ENCODE peak calls at places on chromosomes 6 and 20, in eight cellular contexts. V is iris pigment epithelial cell; I is stimulated activated CD4-positive, alpha-beta T cell treated with anti-CD3 and anti-CD28 coated beads, Interleukin-12 subunit alpha, Interleukin-12 subunit beta, amount 100 ng/mL, for 24 hours; K is left ventricle myocardium inferior; J is GM06990; C is NCI-H2081; H is glutamatergic neuron; N is left colon. U is an unnamed sample.

GRCh38 chr6:15588966-15589634 is 73.7 kb downstream of the DTNBP1 start:
- DNase-seq in V (peak; percentile 74), I (no peak), K (no peak), J (no peak), C (no peak), H (no peak), N (no peak), U (peak; percentile 78)

GRCh38 chr6:34295721-34296120 is 46.9 kb upstream of the SMIM29 start:
- DNase-seq in V (no peak), I (no peak), K (no peak), J (peak; percentile 61), C (no peak), H (no peak), N (no peak), U (peak; percentile 6)

GRCh38 chr20:44073675-44074071 is 113.3 kb downstream of the JPH2 start:
- DNase-seq in V (no peak), I (no peak), K (no peak), J (no peak), C (no peak), H (no peak), N (no peak), U (no peak)

GRCh38 chr20:45061244-45061643 is 39.7 kb downstream of the KCNS1 start:
- DNase-seq in V (peak; percentile 96), I (no peak), K (no peak), J (no peak), C (no peak), H (no peak), N (no peak), U (peak; percentile 94)

GRCh38 chr6:13229205-13230085 is 98.9 kb downstream of the TBC1D7 start:
- DNase-seq in V (no peak), I (no peak), K (no peak), J (peak; percentile 82), C (no peak), H (no peak), N (no peak), U (peak; percentile 46)

GRCh38 chr20:63235399-63235983 is at the start of gene BIRC7:
- DNase-seq in V (no peak), I (no peak), K (no peak), J (no peak), C (no peak), H (peak; percentile 58), N (no peak), U (no peak)

GRCh38 chr20:59805266-59805665 is 128.2 kb downstream of the SYCP2 start:
- DNase-seq in V (no peak), I (no peak), K (no peak), J (no peak), C (no peak), H (no peak), N (no peak), U (no peak)

GRCh38 chr6:75199856-75200255 is 6.0 kb downstream of the COL12A1 start:
- DNase-seq in V (no peak), I (no peak), K (no peak), J (no peak), C (no peak), H (no peak), N (no peak), U (peak; percentile 41)

GRCh38 chr6:10939840-10940239 is 53.0 kb downstream of the SYCP2L start:
- DNase-seq in V (no peak), I (no peak), K (no peak), J (no peak), C (no peak), H (no peak), N (no peak), U (no peak)

GRCh38 chr6:33788694-33789549 is at the start of gene LEMD2:
- DNase-seq in V (peak; percentile 96), I (peak; percentile 83), K (peak; percentile 95), J (peak; percentile 96), C (peak; percentile 92), H (peak; percentile 94), N (peak; percentile 90), U (peak; percentile 93)

GRCh38 chr6:170276369-170277057 is 14.4 kb downstream of the DLL1 start:
- DNase-seq in V (no peak), I (no peak), K (peak; percentile 79), J (no peak), C (no peak), H (no peak), N (peak; percentile 42), U (peak; percentile 30)

GRCh38 chr20:33301192-33301930 is 18.3 kb downstream of the BPIFB1 start:
- DNase-seq in V (peak; percentile 17), I (no peak), K (no peak), J (no peak), C (no peak), H (no peak), N (no peak), U (peak; percentile 44)

GRCh38 chr20:63273635-63274380 is 1.2 kb downstream of the ARFGAP1 start:
- DNase-seq in V (peak; percentile 91), I (no peak), K (no peak), J (no peak), C (no peak), H (no peak), N (no peak), U (peak; percentile 81)

GRCh38 chr20:43185901-43186300 is 3.8 kb downstream of the PTPRT start:
- DNase-seq in V (no peak), I (no peak), K (no peak), J (no peak), C (no peak), H (no peak), N (no peak), U (no peak)

GRCh38 chr6:161434921-161435411 is 161.1 kb upstream of the AGPAT4 start:
- DNase-seq in V (peak; percentile 90), I (no peak), K (no peak), J (no peak), C (no peak), H (no peak), N (no peak), U (peak; percentile 95)

GRCh38 chr6:108968746-108969316 is 120.6 kb downstream of the ARMC2 start:
- DNase-seq in V (no peak), I (no peak), K (no peak), J (no peak), C (no peak), H (no peak), N (no peak), U (no peak)

GRCh38 chr20:35039146-35039545 is 53.5 kb downstream of the TRPC4AP start:
- DNase-seq in V (no peak), I (no peak), K (no peak), J (no peak), C (no peak), H (no peak), N (peak; percentile 77), U (no peak)

GRCh38 chr20:63414720-63415417 is 53.7 kb upstream of the CHRNA4 start:
- DNase-seq in V (no peak), I (no peak), K (no peak), J (no peak), C (no peak), H (no peak), N (no peak), U (no peak)

GRCh38 chr20:18466574-18466893 is 296 bp downstream of the DZANK1 start:
- DNase-seq in V (no peak), I (no peak), K (no peak), J (no peak), C (peak; percentile 55), H (no peak), N (no peak), U (no peak)

GRCh38 chr6:131101911-131102680 is 33.2 kb upstream of the AKAP7 start:
- DNase-seq in V (peak; percentile 66), I (no peak), K (no peak), J (no peak), C (no peak), H (no peak), N (no peak), U (peak; percentile 29)

GRCh38 chr20:16760431-16761304 is 12.5 kb downstream of the OTOR start:
- DNase-seq in V (no peak), I (no peak), K (no peak), J (no peak), C (no peak), H (no peak), N (no peak), U (no peak)

GRCh38 chr20:16708590-16708989 is 21.2 kb upstream of the SNRPB2 start:
- DNase-seq in V (no peak), I (no peak), K (no peak), J (no peak), C (no peak), H (no peak), N (no peak), U (no peak)

GRCh38 chr6:137494281-137494966 is at the start of gene OLIG3:
- DNase-seq in V (no peak), I (no peak), K (no peak), J (no peak), C (no peak), H (peak; percentile 73), N (no peak), U (no peak)

GRCh38 chr6:33212857-33213165 is 4.5 kb downstream of the RING1 start:
- DNase-seq in V (no peak), I (no peak), K (no peak), J (no peak), C (no peak), H (no peak), N (no peak), U (peak; percentile 48)

GRCh38 chr6:136963259-136963658 is 41.2 kb downstream of the SLC35D3 start:
- DNase-seq in V (no peak), I (no peak), K (no peak), J (no peak), C (no peak), H (no peak), N (no peak), U (no peak)

GRCh38 chr6:76342611-76343160 is 270.2 kb upstream of the IMPG1 start:
- DNase-seq in V (no peak), I (no peak), K (no peak), J (no peak), C (no peak), H (no peak), N (no peak), U (no peak)

GRCh38 chr6:142013286-142013685 is 119.4 kb upstream of the GJE1 start:
- DNase-seq in V (peak; percentile 91), I (no peak), K (no peak), J (no peak), C (no peak), H (no peak), N (no peak), U (peak; percentile 94)

GRCh38 chr20:21147593-21147992 is 21.7 kb downstream of the KIZ start:
- DNase-seq in V (peak; percentile 18), I (no peak), K (no peak), J (no peak), C (no peak), H (no peak), N (no peak), U (peak; percentile 42)

GRCh38 chr6:26457796-26458688 is at the start of gene BTN2A1:
- DNase-seq in V (peak; percentile 96), I (peak; percentile 50), K (peak; percentile 65), J (peak; percentile 36), C (peak; percentile 88), H (peak; percentile 68), N (peak; percentile 84), U (peak; percentile 95)

GRCh38 chr20:64119301-64119680 is 11.9 kb upstream of the NPBWR2 start:
- DNase-seq in V (no peak), I (no peak), K (no peak), J (no peak), C (no peak), H (peak; percentile 12), N (no peak), U (no peak)

GRCh38 chr6:3031857-3032256 is 32.2 kb downstream of the NQO2 start:
- DNase-seq in V (no peak), I (no peak), K (no peak), J (no peak), C (no peak), H (no peak), N (no peak), U (no peak)

GRCh38 chr6:32825966-32826365 is 9.2 kb upstream of the HLA-DOB start:
- DNase-seq in V (peak; percentile 35), I (no peak), K (no peak), J (no peak), C (no peak), H (no peak), N (no peak), U (peak; percentile 72)

GRCh38 chr6:161409353-161409752 is 135.5 kb upstream of the AGPAT4 start:
- DNase-seq in V (no peak), I (no peak), K (no peak), J (no peak), C (no peak), H (no peak), N (no peak), U (no peak)

U was measured in EH.